ENCODE peak calls at places on chromosome 2, in four cellular contexts. U, Z, F and C are unnamed samples.

GRCh38 chr2:173119944-173120343 is 44.3 kb downstream of the MAP3K20 start:
- DNase-seq in U (no peak), Z (no peak), F (no peak), C (no peak)

GRCh38 chr2:74238879-74239278 is 40.5 kb downstream of the MTHFD2 start:
- DNase-seq in U (no peak), Z (no peak), F (no peak), C (no peak)

GRCh38 chr2:78992451-78992806 is 33.1 kb upstream of the REG3G start:
- DNase-seq in U (no peak), Z (peak; percentile 66), F (no peak), C (no peak)

GRCh38 chr2:21194147-21194546 is 70.4 kb downstream of the TDRD15 start:
- DNase-seq in U (no peak), Z (no peak), F (no peak), C (no peak)

GRCh38 chr2:39059366-39059952 is 61.4 kb downstream of the SOS1 start:
- DNase-seq in U (no peak), Z (peak; percentile 67), F (no peak), C (peak; percentile 27)

GRCh38 chr2:20663196-20664070 is 3.5 kb upstream of the GDF7 start:
- DNase-seq in U (no peak), Z (no peak), F (no peak), C (no peak)

GRCh38 chr2:124983595-124983994 is 958.5 kb downstream of the CNTNAP5 start:
- DNase-seq in U (no peak), Z (no peak), F (no peak), C (no peak)

GRCh38 chr2:128809880-128810279 is 491.2 kb upstream of the HS6ST1 start:
- DNase-seq in U (no peak), Z (no peak), F (no peak), C (no peak)

GRCh38 chr2:43059183-43059897 is 167.1 kb downstream of the ZFP36L2 start:
- DNase-seq in U (peak; percentile 82), Z (no peak), F (peak; percentile 92), C (peak; percentile 16)

GRCh38 chr2:147030966-147031760 is 813.7 kb upstream of the ACVR2A start:
- DNase-seq in U (no peak), Z (no peak), F (no peak), C (no peak)

GRCh38 chr2:149562304-149562703 is 25.3 kb downstream of the MMADHC start:
- DNase-seq in U (no peak), Z (no peak), F (no peak), C (peak; percentile 31)
- H3K4me3 ChIP-seq in U (no peak overlapping the region), Z (no peak overlapping the region), F (no peak overlapping the region), C (no peak overlapping the region)

DNA sequence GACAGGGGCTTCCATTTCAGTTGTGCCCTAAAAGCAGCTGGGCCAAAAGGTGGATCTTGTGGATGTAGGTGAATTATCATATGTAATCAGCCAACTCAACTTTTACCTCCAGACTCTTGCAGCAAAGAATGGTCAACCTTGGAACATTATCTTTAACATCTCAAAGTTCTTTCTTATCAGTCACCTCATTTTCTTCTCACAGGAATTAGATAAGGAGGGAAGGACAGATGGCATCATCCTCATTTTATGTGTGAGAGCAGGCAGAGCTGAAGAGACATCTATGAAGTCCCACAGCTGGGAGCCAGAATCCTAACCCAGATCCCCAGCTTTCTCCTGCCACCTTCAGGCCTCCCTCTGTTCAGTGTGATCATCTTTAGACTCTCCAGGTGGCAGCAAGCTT is 182.1 kb downstream of the MGAT5 start:
- DNase-seq in U (no peak), Z (no peak), F (no peak), C (no peak)
- TF ChIP-seq CTCF in U (no peak), Z (no peak), F (no peak), C (no peak)

GRCh38 chr2:197137826-197138480 is 172.6 kb downstream of the ANKRD44 start:
- DNase-seq in U (no peak), Z (no peak), F (no peak), C (no peak)
- H3K4me3 ChIP-seq in U (no peak overlapping the region), Z (no peak overlapping the region), F (no peak overlapping the region), C (no peak overlapping the region)

GRCh38 chr2:5285891-5286290 is 406.3 kb upstream of the SOX11 start:
- DNase-seq in U (no peak), Z (no peak), F (no peak), C (no peak)
- TF ChIP-seq CTCF in U (no peak), Z (no peak), F (no peak), C (no peak)

DNA sequence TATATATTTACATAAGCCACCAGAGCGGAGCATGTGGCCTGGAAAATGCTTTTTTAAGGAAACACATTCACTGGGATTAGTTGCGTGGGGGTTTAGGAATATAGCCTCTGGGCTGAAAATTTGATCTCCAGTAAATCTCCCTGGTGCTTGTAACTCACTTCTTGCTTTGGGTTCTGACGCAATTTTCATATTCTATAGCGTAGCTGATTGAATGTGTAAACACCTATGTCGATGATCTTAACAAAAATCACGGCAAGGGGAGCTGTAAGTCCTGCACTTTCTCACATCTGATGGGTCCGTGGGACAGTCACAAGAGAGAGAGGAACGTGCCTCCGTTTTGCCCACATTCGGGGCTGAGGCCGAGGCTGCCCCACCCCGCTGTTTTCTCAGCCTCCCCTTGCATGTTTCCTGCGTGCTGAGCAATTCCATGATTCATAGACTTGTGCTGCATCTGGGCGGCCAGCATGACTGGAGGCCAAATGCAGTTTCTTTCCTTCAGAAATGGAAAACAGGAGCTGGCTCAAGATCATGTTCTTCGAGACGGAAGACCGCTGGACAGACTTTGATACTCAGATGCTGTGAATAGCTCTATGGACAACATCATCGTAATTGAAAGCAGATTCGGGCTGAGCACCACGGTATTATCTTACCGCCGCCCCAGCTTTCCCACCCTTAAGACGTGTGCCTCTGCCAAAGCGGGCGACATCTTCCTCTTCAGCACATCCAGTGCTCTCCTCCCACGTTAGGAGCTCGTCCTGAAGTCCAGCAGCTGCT is 109.2 kb downstream of the TMEM18 start:
- DNase-seq in U (peak; percentile 28), Z (no peak), F (peak; percentile 18), C (no peak)
- H3K4me3 ChIP-seq in U (peak overlapping the region; percentile 6), Z (no peak overlapping the region), F (no peak overlapping the region), C (no peak overlapping the region)